ENCODE peak calls at places on chromosomes 11 and 22, in five cellular contexts. C is DMS 273 treated with DMSO at 0.1 percent for 48 hours, O is neural crest cell, E is NCI-H1092 treated with DMSO at 0.1 percent for 48 hours, Q is HTR-8/SVneo. I is an unnamed sample.
A peak's percentile ranks its signal among the peaks of the same experiment; 100 is the strongest.

GRCh38 chr22:24521791-24522245 is 26.7 kb downstream of the UPB1 start:
- DNase-seq in E (peak; percentile 83), C (peak; percentile 57), O (no peak), Q (peak; percentile 60), I (peak; percentile 64)

GRCh38 chr11:17275376-17276235 is 933 bp upstream of the NUCB2 start:
- DNase-seq in O (no peak), E (no peak), C (no peak), Q (no peak), I (no peak)

GRCh38 chr11:17643506-17644405 is 75.6 kb upstream of the MYOD1 start:
- DNase-seq in E (no peak), O (no peak), C (no peak), Q (no peak), I (no peak)

GRCh38 chr22:32836286-32836859 is 34.9 kb downstream of the TIMP3 start:
- DNase-seq in Q (no peak), C (no peak), O (no peak), E (no peak), I (no peak)

GRCh38 chr11:7422544-7423331 is 62.6 kb upstream of the OLFML1 start:
- DNase-seq in C (no peak), O (no peak), Q (no peak), E (no peak), I (no peak)

GRCh38 chr22:32539631-32540449 is 65.2 kb downstream of the FBXO7 start:
- DNase-seq in C (no peak), E (no peak), O (no peak), Q (no peak), I (no peak)

GRCh38 chr22:37632174-37633081 is 7.0 kb upstream of the SH3BP1 start:
- DNase-seq in Q (no peak), E (no peak), C (no peak), O (no peak), I (no peak)

GRCh38 chr11:120173771-120174170 is 35.9 kb upstream of the TRIM29 start:
- DNase-seq in C (no peak), O (no peak), Q (no peak), E (no peak), I (no peak)

GRCh38 chr22:29265929-29266328 is 1.9 kb downstream of the RHBDD3 start:
- DNase-seq in Q (no peak), E (no peak), C (no peak), O (no peak), I (no peak)

GRCh38 chr11:107696140-107696539 is 15.7 kb downstream of the SLN start:
- DNase-seq in E (no peak), C (no peak), Q (peak; percentile 85), O (no peak), I (no peak)

GRCh38 chr11:64998141-64998540 is 1.4 kb upstream of the BATF2 start:
- DNase-seq in Q (no peak), E (no peak), C (no peak), O (no peak), I (no peak)

GRCh38 chr11:62245271-62245753 is 3.3 kb downstream of the SCGB1D2 start:
- DNase-seq in Q (no peak), O (peak; percentile 11), C (no peak), E (no peak), I (no peak)

GRCh38 chr11:134559617-134559992 is 147.6 kb upstream of the B3GAT1 start:
- DNase-seq in E (no peak), O (no peak), Q (no peak), C (no peak), I (no peak)

GRCh38 chr11:34600339-34601084 is 20.4 kb upstream of the EHF start:
- DNase-seq in Q (no peak), C (no peak), E (no peak), O (no peak), I (no peak)

GRCh38 chr22:42500164-42500835 is 19.3 kb downstream of the RRP7A start:
- DNase-seq in Q (no peak), E (no peak), C (no peak), O (peak; percentile 44), I (no peak)

GRCh38 chr11:128407962-128408361 is 179.4 kb downstream of the ETS1 start:
- DNase-seq in E (no peak), C (no peak), Q (no peak), O (no peak), I (no peak)

GRCh38 chr22:25764270-25765015 is 22.5 kb downstream of the MYO18B start:
- DNase-seq in C (no peak), Q (no peak), O (no peak), E (no peak), I (no peak)

GRCh38 chr11:64620286-64620962 is 29.4 kb downstream of the SLC22A12 start:
- DNase-seq in Q (no peak), E (peak; percentile 23), C (no peak), O (peak; percentile 31), I (peak; percentile 94)

GRCh38 chr11:118152552-118153471 is at the start of gene SCN4B:
- DNase-seq in E (peak; percentile 55), Q (peak; percentile 56), O (peak; percentile 61), C (no peak), I (peak; percentile 26)

GRCh38 chr11:122711831-122712378 is 56.4 kb downstream of the UBASH3B start:
- DNase-seq in E (peak; percentile 39), C (peak; percentile 71), O (no peak), Q (no peak), I (no peak)

GRCh38 chr11:121467965-121468364 is 15.2 kb upstream of the SORL1-AS1 start:
- DNase-seq in Q (no peak), O (no peak), C (no peak), E (no peak), I (no peak)

GRCh38 chr11:63915961-63916836 is 765 bp downstream of the RCOR2 start:
- DNase-seq in C (no peak), Q (no peak), E (peak; percentile 52), O (peak; percentile 86), I (peak; percentile 26)

GRCh38 chr22:30432520-30432919 is 7.0 kb downstream of the MTFP1 start:
- DNase-seq in Q (no peak), C (no peak), O (no peak), E (no peak), I (no peak)

GRCh38 chr11:2365571-2366210 is 11.4 kb upstream of the CD81 start:
- DNase-seq in O (no peak), E (no peak), C (no peak), Q (no peak), I (no peak)

GRCh38 chr11:118607401-118608267 is at the start of gene PHLDB1:
- DNase-seq in C (no peak), E (peak; percentile 13), O (peak; percentile 52), Q (peak; percentile 74), I (peak; percentile 24)

GRCh38 chr22:50302564-50302963 is 4.9 kb downstream of the PLXNB2 start:
- DNase-seq in E (no peak), C (no peak), O (no peak), Q (no peak), I (no peak)

GRCh38 chr11:94910779-94911178 is 62.6 kb downstream of the CWC15 start:
- DNase-seq in E (no peak), Q (no peak), C (no peak), O (no peak), I (no peak)

GRCh38 chr11:109015283-109015682 is 350.4 kb downstream of the DDX10 start:
- DNase-seq in C (no peak), Q (peak; percentile 49), E (no peak), O (no peak), I (no peak)

GRCh38 chr11:30171661-30172060 is 59.2 kb upstream of the FSHB start:
- DNase-seq in E (no peak), C (no peak), Q (no peak), O (no peak), I (no peak)

GRCh38 chr22:44448271-44448780 is 49.7 kb downstream of the RTL6 start:
- DNase-seq in Q (peak; percentile 72), C (no peak), O (no peak), E (no peak), I (no peak)

GRCh38 chr11:72088076-72088806 is 7.6 kb downstream of the LRRC51 start:
- DNase-seq in O (no peak), Q (no peak), C (no peak), E (no peak), I (no peak)

GRCh38 chr11:73797457-73797856 is 9.8 kb downstream of the MRPL48 start:
- DNase-seq in E (peak; percentile 34), O (no peak), C (no peak), Q (no peak), I (no peak)

GRCh38 chr22:45343143-45343542 is 33.4 kb downstream of the FAM118A start:
- DNase-seq in O (no peak), E (no peak), C (no peak), Q (no peak), I (no peak)